ENCODE peak calls at places on chromosomes 3 and 15, in five cellular contexts. J, F, Q, B and S are unnamed samples. For H3K27me3, the result is how much of the 10 kb centered on the place peaks cover.

GRCh38 chr3:194130807-194131589 is 5.0 kb upstream of the HES1 start:
- DNase-seq in J (peak), F (peak), Q (no peak), B (no peak), S (peak)

GRCh38 chr3:197397812-197398211 is 99.4 kb upstream of the DLG1 start:
- DNase-seq in J (no peak), F (no peak), Q (no peak), B (no peak), S (no peak)

GRCh38 chr3:10648181-10648580 is 142.8 kb upstream of the ATP2B2 start:
- DNase-seq in J (peak), F (peak), Q (no peak), B (no peak), S (no peak)

GRCh38 chr3:4855676-4856075 is 123.6 kb upstream of the BHLHE40 start:
- DNase-seq in J (no peak), F (no peak), Q (no peak), B (no peak), S (no peak)

GRCh38 chr3:43892535-43892934 is 201.8 kb downstream of the ABHD5 start:
- DNase-seq in J (no peak), F (no peak), Q (no peak), B (no peak), S (no peak)

GRCh38 chr3:98901032-98901464 is 447 bp downstream of the DCBLD2 start:
- DNase-seq in J (peak), F (peak), Q (peak), B (no peak), S (peak)

GRCh38 chr3:77319711-77320110 is 279.8 kb downstream of the ROBO2 start:
- DNase-seq in J (peak), F (no peak), Q (peak), B (no peak), S (no peak)

GRCh38 chr3:52514576-52514975 is 19.1 kb downstream of the NT5DC2 start:
- DNase-seq in J (no peak), F (no peak), Q (no peak), B (no peak), S (no peak)

GRCh38 chr3:119085070-119085439 is 50.4 kb upstream of the IGSF11 start:
- DNase-seq in J (no peak), F (no peak), Q (no peak), B (no peak), S (no peak)

GRCh38 chr3:125061170-125061569 is 5.4 kb upstream of the HEG1 start:
- DNase-seq in J (no peak), F (no peak), Q (peak), B (no peak), S (no peak)

GRCh38 chr3:62238003-62238402 is 135.3 kb downstream of the FEZF2 start:
- DNase-seq in J (no peak), F (no peak), Q (no peak), B (no peak), S (no peak)
- H3K4me3 ChIP-seq in J (no peak), F (no peak), Q (no peak), B (no peak), S (no peak)

DNA sequence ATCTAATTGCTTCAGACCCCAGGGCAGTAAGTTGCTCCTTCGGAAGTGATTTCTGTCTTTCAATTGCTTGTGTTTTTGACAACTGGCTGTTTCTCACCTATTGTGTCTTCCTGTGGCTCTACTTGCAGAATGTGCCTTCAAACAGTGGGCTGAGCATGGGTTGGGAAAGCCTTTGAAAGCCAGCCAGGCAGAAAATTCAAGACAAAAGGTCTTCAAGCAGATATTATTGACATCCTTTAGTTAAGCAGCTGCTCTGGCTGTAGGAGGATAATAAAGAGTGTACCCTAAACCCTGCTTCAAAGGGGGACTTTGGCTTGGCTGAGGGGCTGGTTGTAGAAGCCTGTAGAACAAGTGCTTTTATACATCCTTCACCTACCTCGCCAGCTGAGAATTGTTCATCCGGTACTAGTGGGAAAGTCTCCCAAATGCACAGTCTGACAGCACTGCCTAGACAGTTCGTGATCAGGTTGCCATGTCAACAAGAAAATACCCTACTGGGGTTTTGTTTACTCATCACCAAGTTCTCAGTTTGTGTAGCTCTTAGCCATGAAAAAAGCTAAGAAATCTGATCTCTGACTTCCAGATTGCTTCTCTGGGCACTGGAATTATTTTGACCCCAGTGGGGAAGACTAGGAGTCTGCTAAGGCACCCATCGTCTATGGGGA is 35.2 kb downstream of the SNTN start:
- DNase-seq in J (no peak), F (no peak), Q (no peak), B (no peak), S (no peak)
- H3K4me2 ChIP-seq in J (no peak), F (no peak), Q (no peak), B (no peak), S (no peak)

DNA sequence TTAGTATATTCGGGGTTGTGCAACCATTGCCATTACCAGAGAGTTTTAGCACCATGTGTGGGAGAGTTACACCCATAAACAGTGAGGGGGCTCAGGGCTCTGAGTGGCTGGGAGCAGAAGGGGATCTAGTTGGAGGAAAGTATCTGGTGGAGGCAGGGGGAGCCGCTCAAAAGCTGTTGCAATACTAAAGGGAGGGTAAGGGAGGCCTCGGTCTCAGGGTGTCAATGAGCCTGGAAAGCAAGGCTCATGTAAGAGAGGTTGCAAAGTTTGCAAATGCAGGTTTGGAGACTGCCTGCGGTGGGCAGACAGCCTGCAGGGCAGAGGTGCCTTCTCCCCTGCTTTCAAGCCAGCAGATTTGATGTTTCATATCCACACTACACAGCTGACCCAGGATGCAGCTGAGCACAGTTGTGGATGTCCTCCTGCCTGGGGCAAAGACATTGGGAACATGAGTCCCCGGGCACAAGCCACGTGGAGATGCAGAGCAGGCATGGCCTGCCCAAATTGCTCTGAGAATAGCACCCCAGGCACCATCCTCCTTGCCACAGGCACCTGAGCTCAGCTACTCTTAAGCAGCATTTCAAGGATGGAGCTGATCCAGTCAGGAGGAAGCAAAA is 181.4 kb downstream of the TLE3 start:
- DNase-seq in J (no peak), F (no peak), Q (no peak), B (no peak), S (no peak)
- H3K27me3 ChIP-seq in J (under half), F (under half), Q (half or more), B (half or more), S (under half)

GRCh38 chr3:149701206-149701976 is 43.6 kb upstream of the WWTR1 start:
- DNase-seq in J (no peak), F (no peak), Q (no peak), B (no peak), S (no peak)
- H3K4me3 ChIP-seq in J (no peak), F (no peak), Q (no peak), B (no peak), S (no peak)

DNA sequence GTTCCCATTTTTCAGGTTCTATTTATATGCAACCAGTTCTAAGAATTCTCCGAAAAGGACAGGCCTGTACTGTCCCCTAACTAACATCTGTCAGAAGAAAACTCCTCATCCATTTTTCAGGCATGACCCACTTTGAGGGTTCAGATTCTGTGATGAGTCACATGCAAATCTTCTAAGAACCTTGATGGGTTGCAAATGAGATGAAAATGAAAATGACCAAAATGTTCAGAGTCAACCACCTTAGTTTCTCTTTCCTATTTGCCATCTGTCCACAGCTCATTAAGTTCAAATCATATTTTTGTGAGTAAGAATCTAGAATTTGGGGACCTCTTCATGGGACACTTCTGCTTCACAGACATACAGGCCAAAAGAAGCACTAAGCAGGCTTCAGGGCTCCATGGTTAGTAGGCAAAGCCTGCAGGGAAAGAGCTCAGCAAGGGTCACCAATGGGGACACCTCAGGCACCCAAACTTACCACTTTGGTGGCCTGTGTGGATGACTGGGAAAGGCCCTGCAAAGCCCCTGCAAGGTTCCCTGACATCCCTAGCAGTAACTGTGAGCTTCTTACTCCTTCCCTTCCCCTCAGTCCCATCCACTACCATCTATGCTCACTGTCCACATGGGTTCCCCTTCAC is 122.0 kb downstream of the WDR76 start:
- DNase-seq in J (no peak), F (no peak), Q (no peak), B (no peak), S (no peak)
- H3K4me2 ChIP-seq in J (no peak), F (no peak), Q (no peak), B (no peak), S (no peak)

DNA sequence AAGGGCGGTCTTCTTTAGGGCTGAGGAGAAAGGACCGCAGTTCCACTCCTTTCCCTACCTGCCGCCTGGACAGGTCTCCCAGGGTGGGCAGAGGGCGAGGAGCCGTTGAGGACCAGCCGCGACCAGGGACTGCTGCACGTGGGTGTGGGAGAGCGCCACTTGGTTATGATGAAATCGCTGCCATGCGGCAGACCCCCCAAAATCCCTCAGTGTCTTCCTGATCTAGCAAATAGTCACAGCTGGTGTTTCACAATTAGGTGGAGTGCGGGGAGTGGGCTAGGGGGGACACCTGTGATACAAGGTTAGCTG is 1.5 kb downstream of the C3orf80 start:
- DNase-seq in J (no peak), F (no peak), Q (no peak), B (no peak), S (no peak)
- H3K27me3 ChIP-seq in J (under half), F (under half), Q (under half), B (under half), S (under half)

GRCh38 chr3:152364237-152364636 is 95.5 kb downstream of the MBNL1 start:
- DNase-seq in J (no peak), F (no peak), Q (no peak), B (no peak), S (no peak)
- H3K4me3 ChIP-seq in J (no peak), F (no peak), Q (no peak), B (no peak), S (no peak)

GRCh38 chr3:187025656-187026320 is 95.5 kb downstream of the ST6GAL1 start:
- DNase-seq in J (no peak), F (no peak), Q (no peak), B (no peak), S (no peak)

GRCh38 chr3:187024561-187025226 is 94.4 kb downstream of the ST6GAL1 start:
- DNase-seq in J (no peak), F (no peak), Q (no peak), B (no peak), S (no peak)

GRCh38 chr3:187027531-187027936 is 97.2 kb downstream of the ST6GAL1 start:
- DNase-seq in J (no peak), F (no peak), Q (no peak), B (no peak), S (no peak)

GRCh38 chr3:187026321-187026678 is 96.0 kb downstream of the ST6GAL1 start:
- DNase-seq in J (no peak), F (no peak), Q (no peak), B (no peak), S (no peak)

GRCh38 chr3:187025254-187025655 is 94.9 kb downstream of the ST6GAL1 start:
- DNase-seq in J (no peak), F (no peak), Q (no peak), B (no peak), S (no peak)
- H3K4me2 ChIP-seq in J (no peak), F (no peak), Q (no peak), B (no peak), S (no peak)

GRCh38 chr3:35723480-35724097 is 84.3 kb downstream of the ARPP21 start:
- DNase-seq in J (no peak), F (no peak), Q (no peak), B (no peak), S (no peak)
- H3K27me3 ChIP-seq in J (under half), F (under half), Q (under half), B (under half), S (under half)